ENCODE peak calls at places on chromosomes 2 and 18, in four cellular contexts. M is natural killer cell; H is gastroesophageal sphincter; G is activated T-cell treated with anti-CD3 and anti-CD28 coated beads, Interleukin-2, amount 50 U/mL, for 72 hours. S is an unnamed sample.

GRCh38 chr2:73983322-73984202 is 1.1 kb upstream of the TET3 start:
- ATAC-seq in G (no peak), M (no peak), H (no peak), S (no peak)

GRCh38 chr18:75915941-75916640 is 488.6 kb upstream of the SMIM21 start:
- ATAC-seq in M (no peak), H (peak), G (no peak), S (no peak)

GRCh38 chr2:98772531-98772930 is 41.6 kb upstream of the MGAT4A start:
- ATAC-seq in G (no peak), M (no peak), H (no peak), S (no peak)

GRCh38 chr18:25140962-25141308 is 211.0 kb downstream of the ZNF521 start:
- ATAC-seq in M (no peak), G (no peak), H (no peak), S (no peak)

GRCh38 chr2:185108588-185108987 is 510.3 kb downstream of the ZNF804A start:
- ATAC-seq in G (no peak), M (no peak), H (no peak), S (no peak)

GRCh38 chr2:45692566-45692965 is 41.1 kb downstream of the PRKCE start:
- ATAC-seq in H (no peak), G (no peak), M (no peak), S (no peak)

GRCh38 chr18:10482985-10483949 is 28.8 kb downstream of the APCDD1 start:
- ATAC-seq in M (no peak), H (peak), G (peak), S (no peak)

GRCh38 chr18:11785444-11786055 is 65.7 kb upstream of the CHMP1B start:
- ATAC-seq in G (no peak), H (no peak), M (no peak), S (no peak)

GRCh38 chr18:47175283-47175894 is 775 bp downstream of the IER3IP1 start:
- ATAC-seq in H (no peak), G (peak), M (peak), S (peak)

GRCh38 chr2:157418215-157418614 is 25.7 kb downstream of the CYTIP start:
- ATAC-seq in G (no peak), M (peak), H (no peak), S (no peak)

GRCh38 chr18:13562494-13563029 is 163.8 kb downstream of the FAM210A start:
- ATAC-seq in H (no peak), M (peak), G (peak), S (peak)

GRCh38 chr2:67043781-67044478 is 353.2 kb upstream of the ETAA1 start:
- ATAC-seq in G (no peak), M (no peak), H (no peak), S (no peak)

GRCh38 chr2:148901142-148901541 is 26.1 kb downstream of the KIF5C start:
- ATAC-seq in G (no peak), M (no peak), H (no peak), S (no peak)

GRCh38 chr2:30580394-30580793 is 133.3 kb downstream of the LCLAT1 start:
- ATAC-seq in M (no peak), H (no peak), G (no peak), S (no peak)

GRCh38 chr2:159712929-159713575 is 746 bp downstream of the MARCHF7 start:
- ATAC-seq in M (peak), G (peak), H (peak), S (peak)